ENCODE peak calls at places on chromosomes 11 and 22, in five cellular contexts. One of them, this sample, is unnamed.

GRCh38 chr11:68542617-68543016 is 82.1 kb downstream of the PPP6R3 start:
- DNase-seq in H1: no peak
- DNase-seq in neuronal stem cell: no peak
- DNase-seq in mesenchymal stem cell: peak
- DNase-seq in H9: no peak
- DNase-seq in this sample: peak

GRCh38 chr11:121561716-121562115 is 108.9 kb upstream of the SORL1-AS1 start:
- DNase-seq in H1: no peak
- DNase-seq in neuronal stem cell: no peak
- DNase-seq in mesenchymal stem cell: no peak
- DNase-seq in H9: no peak
- DNase-seq in this sample: no peak

GRCh38 chr22:27581688-27582087 is 219.9 kb downstream of the MN1 start:
- DNase-seq in H1: no peak
- DNase-seq in neuronal stem cell: no peak
- DNase-seq in mesenchymal stem cell: no peak
- DNase-seq in H9: no peak
- DNase-seq in this sample: no peak

GRCh38 chr22:21837184-21837979 is 30.1 kb downstream of the MAPK1 start:
- DNase-seq in H1: no peak
- DNase-seq in neuronal stem cell: peak
- DNase-seq in mesenchymal stem cell: peak
- DNase-seq in H9: no peak
- DNase-seq in this sample: peak

GRCh38 chr22:36852056-36852973 is 8.5 kb upstream of the NCF4 start:
- DNase-seq in H1: no peak
- DNase-seq in neuronal stem cell: no peak
- DNase-seq in mesenchymal stem cell: no peak
- DNase-seq in H9: no peak
- DNase-seq in this sample: no peak

GRCh38 chr11:76762867-76763572 is 20.1 kb upstream of the TSKU start:
- DNase-seq in H1: no peak
- DNase-seq in neuronal stem cell: no peak
- DNase-seq in mesenchymal stem cell: no peak
- DNase-seq in H9: no peak
- DNase-seq in this sample: no peak

GRCh38 chr11:19679952-19680823 is 32.4 kb upstream of the NAV2 start:
- DNase-seq in H1: peak
- DNase-seq in neuronal stem cell: no peak
- DNase-seq in mesenchymal stem cell: peak
- DNase-seq in H9: peak
- DNase-seq in this sample: peak

GRCh38 chr11:66289548-66290331 is 797 bp upstream of the YIF1A start:
- DNase-seq in H1: peak
- DNase-seq in neuronal stem cell: peak
- DNase-seq in mesenchymal stem cell: no peak
- DNase-seq in H9: peak
- DNase-seq in this sample: peak

GRCh38 chr22:45242778-45243191 is 2.1 kb upstream of the KIAA0930 start:
- DNase-seq in H1: no peak
- DNase-seq in neuronal stem cell: no peak
- DNase-seq in mesenchymal stem cell: no peak
- DNase-seq in H9: no peak
- DNase-seq in this sample: no peak

GRCh38 chr11:70825893-70826540 is 426.4 kb downstream of the SHANK2 start:
- DNase-seq in H1: no peak
- DNase-seq in neuronal stem cell: peak
- DNase-seq in mesenchymal stem cell: no peak
- DNase-seq in H9: no peak
- DNase-seq in this sample: no peak

GRCh38 chr11:26247340-26247739 is 84.6 kb upstream of the ANO3 start:
- DNase-seq in H1: no peak
- DNase-seq in neuronal stem cell: no peak
- DNase-seq in mesenchymal stem cell: no peak
- DNase-seq in H9: no peak
- DNase-seq in this sample: no peak

GRCh38 chr11:58707767-58708166 is 24.0 kb downstream of the GLYAT start:
- DNase-seq in H1: no peak
- DNase-seq in neuronal stem cell: no peak
- DNase-seq in mesenchymal stem cell: no peak
- DNase-seq in H9: no peak
- DNase-seq in this sample: no peak

GRCh38 chr11:120141144-120142071 is 3.5 kb upstream of the TRIM29 start:
- DNase-seq in H1: peak
- DNase-seq in neuronal stem cell: no peak
- DNase-seq in mesenchymal stem cell: no peak
- DNase-seq in H9: peak
- DNase-seq in this sample: no peak

GRCh38 chr11:8947230-8947943 is 4.6 kb upstream of the ASCL3 start:
- DNase-seq in H1: no peak
- DNase-seq in neuronal stem cell: no peak
- DNase-seq in mesenchymal stem cell: peak
- DNase-seq in H9: no peak
- DNase-seq in this sample: no peak

GRCh38 chr11:94655951-94656350 is 88.8 kb downstream of the PIWIL4 start:
- DNase-seq in H1: no peak
- DNase-seq in neuronal stem cell: no peak
- DNase-seq in mesenchymal stem cell: no peak
- DNase-seq in H9: no peak
- DNase-seq in this sample: no peak

GRCh38 chr11:75538150-75538942 is 12.6 kb upstream of the GDPD5 start:
- DNase-seq in H1: no peak
- DNase-seq in neuronal stem cell: no peak
- DNase-seq in mesenchymal stem cell: no peak
- DNase-seq in H9: no peak
- DNase-seq in this sample: no peak

GRCh38 chr11:129937592-129938238 is 42.3 kb upstream of the NFRKB start:
- DNase-seq in H1: no peak
- DNase-seq in neuronal stem cell: no peak
- DNase-seq in mesenchymal stem cell: no peak
- DNase-seq in H9: no peak
- DNase-seq in this sample: no peak

GRCh38 chr22:41274856-41275255 is 11.1 kb downstream of the RANGAP1 start:
- DNase-seq in H1: no peak
- DNase-seq in neuronal stem cell: no peak
- DNase-seq in mesenchymal stem cell: no peak
- DNase-seq in H9: no peak
- DNase-seq in this sample: no peak

DNA sequence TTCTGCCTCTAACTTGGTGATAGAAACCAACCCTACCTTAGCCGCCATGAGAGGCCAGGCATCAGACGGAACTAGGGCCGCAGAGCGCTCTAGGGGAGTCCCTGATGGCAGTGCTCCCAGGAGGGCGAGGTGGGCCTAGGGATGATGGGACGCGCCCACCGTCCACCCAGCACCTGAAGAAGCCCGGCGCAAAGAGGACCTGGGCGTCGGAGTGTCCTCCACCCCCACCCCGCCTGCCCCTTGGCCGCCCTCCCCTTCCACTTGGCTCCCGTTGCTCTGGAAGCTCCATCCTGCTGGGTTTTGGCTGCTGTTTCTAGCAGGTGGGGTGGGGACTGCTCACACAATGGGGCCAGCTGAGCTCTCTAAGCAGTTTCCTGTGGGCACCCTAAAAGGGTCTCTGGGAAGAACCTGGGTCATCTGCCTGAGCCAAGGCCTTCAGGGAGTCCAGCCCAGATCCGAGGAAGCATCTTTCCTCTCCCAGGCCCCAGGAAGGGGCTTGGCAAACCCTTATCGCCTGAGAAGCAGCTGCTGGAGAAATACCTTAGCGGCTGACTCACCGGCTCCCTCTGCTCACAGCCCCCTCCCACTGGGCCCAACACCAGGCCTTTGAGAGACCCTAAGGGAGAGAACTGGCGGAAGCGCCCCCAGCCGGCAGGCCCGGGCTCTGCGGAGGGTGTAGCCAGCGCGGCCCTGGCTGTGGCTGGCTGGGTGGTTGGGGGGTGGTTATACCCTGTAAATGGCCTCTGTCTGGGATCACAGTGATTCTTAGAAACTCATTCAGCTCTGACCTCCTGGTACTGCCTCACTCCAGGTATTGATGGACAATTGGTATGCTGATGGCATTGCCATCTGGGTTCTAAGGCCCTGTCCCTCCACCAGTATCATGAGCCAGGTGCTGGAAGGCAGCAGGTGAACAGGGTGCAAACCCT is 19.3 kb downstream of the CREB3L1 start:
- DNase-seq in H1: peak
- DNase-seq in neuronal stem cell: peak
- DNase-seq in mesenchymal stem cell: peak
- DNase-seq in H9: peak
- DNase-seq in this sample: peak
- H2AFZ ChIP-seq in H1: peak
- H2AFZ ChIP-seq in neuronal stem cell: peak
- H2AFZ ChIP-seq in mesenchymal stem cell: no peak
- H2AFZ ChIP-seq in H9: no peak
- H2AFZ ChIP-seq in this sample: peak

GRCh38 chr11:47518212-47518959 is 34.5 kb downstream of the CELF1 start:
- DNase-seq in H1: no peak
- DNase-seq in neuronal stem cell: no peak
- DNase-seq in mesenchymal stem cell: no peak
- DNase-seq in H9: no peak
- DNase-seq in this sample: no peak
- H2BK5ac ChIP-seq in H1: peak
- H2BK5ac ChIP-seq in neuronal stem cell: no peak
- H2BK5ac ChIP-seq in mesenchymal stem cell: no peak
- H2BK5ac ChIP-seq in H9: no peak
- H2BK5ac ChIP-seq in this sample: no peak

GRCh38 chr11:4664791-4665190 is 21.0 kb downstream of the OR51E1 start:
- DNase-seq in H1: no peak
- DNase-seq in neuronal stem cell: no peak
- DNase-seq in mesenchymal stem cell: no peak
- DNase-seq in H9: no peak
- DNase-seq in this sample: no peak
- H2BK12ac ChIP-seq in H1: no peak
- H2BK12ac ChIP-seq in neuronal stem cell: no peak
- H2BK12ac ChIP-seq in mesenchymal stem cell: no peak
- H2BK12ac ChIP-seq in H9: no peak
- H2BK12ac ChIP-seq in this sample: no peak

GRCh38 chr11:133163463-133164419 is 368.6 kb downstream of the OPCML start:
- DNase-seq in H1: no peak
- DNase-seq in neuronal stem cell: peak
- DNase-seq in mesenchymal stem cell: no peak
- DNase-seq in H9: peak
- DNase-seq in this sample: peak
- H2AFZ ChIP-seq in H1: no peak
- H2AFZ ChIP-seq in neuronal stem cell: no peak
- H2AFZ ChIP-seq in mesenchymal stem cell: no peak
- H2AFZ ChIP-seq in H9: no peak
- H2AFZ ChIP-seq in this sample: no peak

GRCh38 chr11:5596611-5597201 is at the start of gene TRIM6:
- DNase-seq in H1: peak
- DNase-seq in neuronal stem cell: peak
- DNase-seq in mesenchymal stem cell: peak
- DNase-seq in H9: peak
- DNase-seq in this sample: peak
- H2BK5ac ChIP-seq in H1: peak
- H2BK5ac ChIP-seq in neuronal stem cell: no peak
- H2BK5ac ChIP-seq in mesenchymal stem cell: peak
- H2BK5ac ChIP-seq in H9: no peak
- H2BK5ac ChIP-seq in this sample: peak

GRCh38 chr11:134040386-134041297 is 28.2 kb upstream of the JAM3 start:
- DNase-seq in H1: no peak
- DNase-seq in neuronal stem cell: no peak
- DNase-seq in mesenchymal stem cell: peak
- DNase-seq in H9: no peak
- DNase-seq in this sample: no peak
- H2BK12ac ChIP-seq in H1: peak
- H2BK12ac ChIP-seq in neuronal stem cell: no peak
- H2BK12ac ChIP-seq in mesenchymal stem cell: peak
- H2BK12ac ChIP-seq in H9: no peak
- H2BK12ac ChIP-seq in this sample: no peak

GRCh38 chr11:117916956-117917355 is 12.2 kb downstream of the TMPRSS13 start:
- DNase-seq in H1: no peak
- DNase-seq in neuronal stem cell: no peak
- DNase-seq in mesenchymal stem cell: no peak
- DNase-seq in H9: no peak
- DNase-seq in this sample: no peak

GRCh38 chr11:117915672-117916235 is 13.4 kb downstream of the TMPRSS13 start:
- DNase-seq in H1: no peak
- DNase-seq in neuronal stem cell: no peak
- DNase-seq in mesenchymal stem cell: no peak
- DNase-seq in H9: peak
- DNase-seq in this sample: no peak

GRCh38 chr11:117913736-117914397 is 15.3 kb downstream of the TMPRSS13 start:
- DNase-seq in H1: no peak
- DNase-seq in neuronal stem cell: no peak
- DNase-seq in mesenchymal stem cell: no peak
- DNase-seq in H9: peak
- DNase-seq in this sample: no peak

GRCh38 chr11:117914398-117914761 is 14.8 kb downstream of the TMPRSS13 start:
- DNase-seq in H1: no peak
- DNase-seq in neuronal stem cell: no peak
- DNase-seq in mesenchymal stem cell: no peak
- DNase-seq in H9: peak
- DNase-seq in this sample: no peak

GRCh38 chr11:117915219-117915618 is 14.0 kb downstream of the TMPRSS13 start:
- DNase-seq in H1: no peak
- DNase-seq in neuronal stem cell: no peak
- DNase-seq in mesenchymal stem cell: no peak
- DNase-seq in H9: peak
- DNase-seq in this sample: no peak
- H2AFZ ChIP-seq in H1: no peak
- H2AFZ ChIP-seq in neuronal stem cell: no peak
- H2AFZ ChIP-seq in mesenchymal stem cell: no peak
- H2AFZ ChIP-seq in H9: no peak
- H2AFZ ChIP-seq in this sample: no peak

GRCh38 chr22:46267431-46268279 is at the start of gene TTC38:
- DNase-seq in H1: peak
- DNase-seq in neuronal stem cell: peak
- DNase-seq in mesenchymal stem cell: peak
- DNase-seq in H9: peak
- DNase-seq in this sample: peak

GRCh38 chr22:46273432-46274148 is 5.8 kb downstream of the TTC38 start:
- DNase-seq in H1: no peak
- DNase-seq in neuronal stem cell: no peak
- DNase-seq in mesenchymal stem cell: no peak
- DNase-seq in H9: no peak
- DNase-seq in this sample: no peak

GRCh38 chr22:46272196-46272595 is 4.4 kb downstream of the TTC38 start:
- DNase-seq in H1: no peak
- DNase-seq in neuronal stem cell: no peak
- DNase-seq in mesenchymal stem cell: no peak
- DNase-seq in H9: no peak
- DNase-seq in this sample: no peak

GRCh38 chr22:46272762-46273431 is 5.1 kb downstream of the TTC38 start:
- DNase-seq in H1: no peak
- DNase-seq in neuronal stem cell: no peak
- DNase-seq in mesenchymal stem cell: no peak
- DNase-seq in H9: no peak
- DNase-seq in this sample: no peak

GRCh38 chr22:46269564-46269963 is 1.8 kb downstream of the TTC38 start:
- DNase-seq in H1: no peak
- DNase-seq in neuronal stem cell: no peak
- DNase-seq in mesenchymal stem cell: no peak
- DNase-seq in H9: no peak
- DNase-seq in this sample: no peak
- H2BK5ac ChIP-seq in H1: no peak
- H2BK5ac ChIP-seq in neuronal stem cell: no peak
- H2BK5ac ChIP-seq in mesenchymal stem cell: no peak
- H2BK5ac ChIP-seq in H9: no peak
- H2BK5ac ChIP-seq in this sample: no peak

This sample was measured in trophoblast cell.